ENCODE peak calls at places on chromosome 15, in four cellular contexts. One of them, this sample, is unnamed.

GRCh38 chr15:58559904-58560588 is 128.3 kb downstream of the LIPC start:
- DNase-seq in fibroblast of mammary gland: no peak
- DNase-seq in NCI-H187: no peak
- DNase-seq in H54: no peak
- DNase-seq in this sample: no peak

GRCh38 chr15:71149645-71150557 is 34.6 kb downstream of the THSD4 start:
- DNase-seq in fibroblast of mammary gland: no peak
- DNase-seq in NCI-H187: no peak
- DNase-seq in H54: no peak
- DNase-seq in this sample: no peak

GRCh38 chr15:67884514-67885225 is 44.8 kb upstream of the RNU6-1 start:
- DNase-seq in fibroblast of mammary gland: peak; percentile 73
- DNase-seq in NCI-H187: no peak
- DNase-seq in H54: peak; percentile 43
- DNase-seq in this sample: peak; percentile 71

GRCh38 chr15:36877294-36877693 is 223.1 kb downstream of the MEIS2 start:
- DNase-seq in fibroblast of mammary gland: no peak
- DNase-seq in NCI-H187: no peak
- DNase-seq in H54: no peak
- DNase-seq in this sample: no peak

GRCh38 chr15:58752716-58753115 is 3.2 kb upstream of the ADAM10 start:
- DNase-seq in fibroblast of mammary gland: no peak
- DNase-seq in NCI-H187: no peak
- DNase-seq in H54: no peak
- DNase-seq in this sample: no peak

GRCh38 chr15:88834211-88834812 is 31.1 kb downstream of the ACAN start:
- DNase-seq in fibroblast of mammary gland: peak; percentile 33
- DNase-seq in NCI-H187: no peak
- DNase-seq in H54: peak; percentile 38
- DNase-seq in this sample: peak; percentile 66

GRCh38 chr15:59420986-59421618 is 16.9 kb upstream of the FAM81A start:
- DNase-seq in fibroblast of mammary gland: peak; percentile 42
- DNase-seq in NCI-H187: no peak
- DNase-seq in H54: no peak
- DNase-seq in this sample: peak; percentile 53

GRCh38 chr15:71048913-71049675 is 66.2 kb upstream of the THSD4 start:
- DNase-seq in fibroblast of mammary gland: peak; percentile 96
- DNase-seq in NCI-H187: no peak
- DNase-seq in H54: peak; percentile 13
- DNase-seq in this sample: peak; percentile 95

GRCh38 chr15:70833897-70834765 is 19.8 kb downstream of the LARP6 start:
- DNase-seq in fibroblast of mammary gland: peak; percentile 60
- DNase-seq in NCI-H187: no peak
- DNase-seq in H54: peak; percentile 33
- DNase-seq in this sample: peak; percentile 80